ENCODE peak calls at places on chromosomes 6 and 20, in six cellular contexts. One of them, this sample, is unnamed.

GRCh38 chr6:118993803-118994231 is 58.9 kb upstream of the MCM9 start:
- DNase-seq in K562: no peak
- DNase-seq in HepG2: peak; percentile 5
- DNase-seq in GM12878: no peak
- DNase-seq in HEK293T: no peak
- DNase-seq in A549: no peak
- DNase-seq in this sample: no peak

GRCh38 chr20:48697845-48698491 is 129.8 kb downstream of the PREX1 start:
- DNase-seq in A549: peak; percentile 61
- DNase-seq in K562: peak; percentile 25
- DNase-seq in HEK293T: peak; percentile 30
- DNase-seq in HepG2: peak; percentile 87
- DNase-seq in GM12878: no peak
- DNase-seq in this sample: peak; percentile 64

GRCh38 chr6:147395158-147395557 is 113.3 kb upstream of the SAMD5 start:
- DNase-seq in GM12878: no peak
- DNase-seq in HEK293T: no peak
- DNase-seq in K562: no peak
- DNase-seq in A549: no peak
- DNase-seq in HepG2: no peak
- DNase-seq in this sample: peak; percentile 46

GRCh38 chr6:35343092-35343834 is 905 bp downstream of the PPARD start:
- DNase-seq in K562: no peak
- DNase-seq in A549: no peak
- DNase-seq in GM12878: no peak
- DNase-seq in HEK293T: no peak
- DNase-seq in HepG2: no peak
- DNase-seq in this sample: peak; percentile 32

GRCh38 chr6:128316258-128316952 is 204.0 kb downstream of the PTPRK start:
- DNase-seq in K562: no peak
- DNase-seq in GM12878: no peak
- DNase-seq in A549: no peak
- DNase-seq in HEK293T: no peak
- DNase-seq in HepG2: no peak
- DNase-seq in this sample: no peak

GRCh38 chr20:12984863-12985262 is 23.9 kb upstream of the SPTLC3 start:
- DNase-seq in K562: no peak
- DNase-seq in GM12878: no peak
- DNase-seq in HEK293T: no peak
- DNase-seq in HepG2: no peak
- DNase-seq in A549: no peak
- DNase-seq in this sample: no peak

GRCh38 chr20:38165089-38165965 is at the start of gene TGM2:
- DNase-seq in A549: peak; percentile 73
- DNase-seq in GM12878: peak; percentile 32
- DNase-seq in HepG2: peak; percentile 87
- DNase-seq in HEK293T: peak; percentile 84
- DNase-seq in K562: peak; percentile 96
- DNase-seq in this sample: peak; percentile 69

GRCh38 chr6:127606131-127606562 is 29.2 kb downstream of the C6orf58 start:
- DNase-seq in A549: peak; percentile 21
- DNase-seq in K562: no peak
- DNase-seq in HEK293T: peak; percentile 68
- DNase-seq in GM12878: no peak
- DNase-seq in HepG2: peak; percentile 44
- DNase-seq in this sample: peak; percentile 31

GRCh38 chr6:163249651-163250101 is 164.8 kb upstream of the QKI start:
- DNase-seq in GM12878: no peak
- DNase-seq in K562: no peak
- DNase-seq in HepG2: no peak
- DNase-seq in HEK293T: no peak
- DNase-seq in A549: no peak
- DNase-seq in this sample: no peak

GRCh38 chr20:37316116-37316774 is 26.8 kb downstream of the MANBAL start:
- DNase-seq in A549: no peak
- DNase-seq in HEK293T: no peak
- DNase-seq in HepG2: no peak
- DNase-seq in GM12878: no peak
- DNase-seq in K562: no peak
- DNase-seq in this sample: no peak

GRCh38 chr20:6709865-6710595 is 57.5 kb upstream of the BMP2 start:
- DNase-seq in A549: no peak
- DNase-seq in HEK293T: no peak
- DNase-seq in GM12878: no peak
- DNase-seq in HepG2: peak; percentile 24
- DNase-seq in K562: no peak
- DNase-seq in this sample: peak; percentile 54

GRCh38 chr6:53603381-53604121 is 58.6 kb upstream of the GCLC start:
- DNase-seq in A549: no peak
- DNase-seq in HEK293T: no peak
- DNase-seq in HepG2: no peak
- DNase-seq in GM12878: no peak
- DNase-seq in K562: no peak
- DNase-seq in this sample: peak; percentile 47

GRCh38 chr6:98463038-98463437 is 371.3 kb upstream of the POU3F2 start:
- DNase-seq in GM12878: no peak
- DNase-seq in A549: no peak
- DNase-seq in HEK293T: no peak
- DNase-seq in K562: no peak
- DNase-seq in HepG2: no peak
- DNase-seq in this sample: no peak

GRCh38 chr6:150773969-150774368 is 91.5 kb upstream of the MTHFD1L start:
- DNase-seq in HEK293T: no peak
- DNase-seq in HepG2: no peak
- DNase-seq in GM12878: no peak
- DNase-seq in A549: no peak
- DNase-seq in K562: no peak
- DNase-seq in this sample: no peak

GRCh38 chr6:137654365-137654981 is 160.3 kb upstream of the OLIG3 start:
- DNase-seq in HEK293T: no peak
- DNase-seq in K562: no peak
- DNase-seq in HepG2: no peak
- DNase-seq in GM12878: no peak
- DNase-seq in A549: no peak
- DNase-seq in this sample: no peak

GRCh38 chr20:46647469-46647868 is 3.8 kb downstream of the SLC13A3 start:
- DNase-seq in K562: no peak
- DNase-seq in HEK293T: no peak
- DNase-seq in HepG2: no peak
- DNase-seq in A549: no peak
- DNase-seq in GM12878: no peak
- DNase-seq in this sample: no peak

GRCh38 chr6:165448210-165448609 is 138.8 kb upstream of the C6orf118 start:
- DNase-seq in HEK293T: peak; percentile 38
- DNase-seq in K562: no peak
- DNase-seq in HepG2: no peak
- DNase-seq in A549: peak; percentile 3
- DNase-seq in GM12878: no peak
- DNase-seq in this sample: no peak
- TF ChIP-seq BHLHE40 in HEK293T: no peak
- TF ChIP-seq BHLHE40 in K562: no peak
- TF ChIP-seq BHLHE40 in HepG2: no peak
- TF ChIP-seq BHLHE40 in A549: no peak
- TF ChIP-seq BHLHE40 in GM12878: no peak
- TF ChIP-seq BHLHE40 in this sample: no peak

GRCh38 chr6:84274856-84275255 is 47.4 kb upstream of the CEP162 start:
- DNase-seq in K562: no peak
- DNase-seq in A549: no peak
- DNase-seq in GM12878: no peak
- DNase-seq in HepG2: no peak
- DNase-seq in HEK293T: no peak
- DNase-seq in this sample: no peak
- TF ChIP-seq BHLHE40 in K562: no peak
- TF ChIP-seq BHLHE40 in A549: no peak
- TF ChIP-seq BHLHE40 in GM12878: no peak
- TF ChIP-seq BHLHE40 in HepG2: no peak
- TF ChIP-seq BHLHE40 in HEK293T: no peak
- TF ChIP-seq BHLHE40 in this sample: no peak

DNA sequence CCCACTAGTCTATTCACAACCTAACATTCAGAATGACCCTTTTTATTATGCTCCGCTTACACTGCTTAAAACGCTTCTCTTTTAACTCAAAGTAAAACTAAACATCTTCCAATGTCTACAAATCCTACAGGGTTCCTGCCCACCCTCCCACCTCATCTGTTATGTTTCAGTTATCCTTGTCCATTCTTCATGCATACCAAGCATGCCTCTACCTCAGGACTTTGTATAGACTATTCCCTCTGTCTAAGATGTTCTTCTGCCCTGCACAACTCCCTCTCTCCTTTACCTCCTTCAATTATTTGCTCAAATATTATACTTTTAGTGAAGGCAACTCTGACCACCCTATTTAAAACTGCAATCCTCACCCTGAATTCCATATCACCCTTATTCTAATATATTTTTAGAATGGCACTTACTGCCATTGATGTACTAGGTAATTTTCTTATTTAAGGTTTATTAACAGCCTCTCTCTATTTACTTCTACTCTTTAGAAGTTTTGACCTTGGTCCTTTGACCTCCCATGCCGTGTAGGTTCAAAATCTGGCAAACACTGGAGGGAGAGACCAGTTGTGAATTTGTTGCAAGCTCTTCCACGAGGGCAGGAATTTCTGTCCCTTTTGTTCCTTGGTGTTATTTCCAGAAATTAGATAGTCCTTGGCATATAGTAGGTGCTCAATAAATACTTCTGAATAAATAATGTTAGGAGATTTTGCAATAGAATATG is 111.8 kb downstream of the CHD6 start:
- DNase-seq in A549: no peak
- DNase-seq in HEK293T: no peak
- DNase-seq in GM12878: no peak
- DNase-seq in HepG2: peak; percentile 45
- DNase-seq in K562: no peak
- DNase-seq in this sample: no peak
- TF ChIP-seq BHLHE40 in A549: no peak
- TF ChIP-seq BHLHE40 in HEK293T: no peak
- TF ChIP-seq BHLHE40 in GM12878: no peak
- TF ChIP-seq BHLHE40 in HepG2: no peak
- TF ChIP-seq BHLHE40 in K562: no peak
- TF ChIP-seq BHLHE40 in this sample: no peak

GRCh38 chr20:19552144-19552895 is 205.7 kb upstream of the RIN2 start:
- DNase-seq in K562: no peak
- DNase-seq in A549: peak; percentile 19
- DNase-seq in HepG2: peak; percentile 12
- DNase-seq in HEK293T: peak; percentile 14
- DNase-seq in GM12878: no peak
- DNase-seq in this sample: peak; percentile 3
- TF ChIP-seq BHLHE40 in K562: no peak
- TF ChIP-seq BHLHE40 in A549: no peak
- TF ChIP-seq BHLHE40 in HepG2: no peak
- TF ChIP-seq BHLHE40 in HEK293T: no peak
- TF ChIP-seq BHLHE40 in GM12878: no peak
- TF ChIP-seq BHLHE40 in this sample: no peak

DNA sequence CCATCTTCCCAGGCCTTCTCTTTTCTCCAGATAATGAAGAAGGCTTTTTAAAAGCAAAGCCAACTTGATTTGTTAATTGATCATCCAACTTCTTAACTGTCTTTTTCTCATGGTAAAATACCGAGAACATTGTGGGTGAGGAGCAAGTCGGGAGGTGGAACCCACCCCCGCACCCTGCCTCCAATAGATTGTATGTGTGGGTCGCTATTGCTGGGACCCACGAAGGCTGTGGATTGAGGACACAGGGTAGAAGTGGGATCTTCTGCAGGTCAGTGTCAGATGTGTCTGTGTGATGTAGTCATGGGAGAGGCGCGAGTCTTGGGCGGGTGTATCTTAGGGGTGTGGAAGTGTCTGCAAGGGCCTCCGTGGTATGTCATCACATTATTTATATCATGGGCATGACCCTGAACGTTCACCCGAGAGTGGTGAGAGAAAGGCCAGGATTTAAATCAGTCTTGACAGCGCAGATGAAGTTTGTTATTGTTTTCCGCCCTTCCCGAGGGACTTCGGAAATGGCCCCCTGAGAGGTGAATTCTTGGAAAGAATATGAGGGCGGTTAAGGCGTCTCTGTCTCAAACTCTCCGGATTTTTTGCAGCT is 505 bp upstream of the PAQR8 start:
- DNase-seq in A549: no peak
- DNase-seq in HepG2: no peak
- DNase-seq in GM12878: no peak
- DNase-seq in HEK293T: peak; percentile 15
- DNase-seq in K562: peak; percentile 31
- DNase-seq in this sample: peak; percentile 4
- TF ChIP-seq BHLHE40 in A549: no peak
- TF ChIP-seq BHLHE40 in HepG2: no peak
- TF ChIP-seq BHLHE40 in GM12878: no peak
- TF ChIP-seq BHLHE40 in HEK293T: no peak
- TF ChIP-seq BHLHE40 in K562: no peak
- TF ChIP-seq BHLHE40 in this sample: no peak

DNA sequence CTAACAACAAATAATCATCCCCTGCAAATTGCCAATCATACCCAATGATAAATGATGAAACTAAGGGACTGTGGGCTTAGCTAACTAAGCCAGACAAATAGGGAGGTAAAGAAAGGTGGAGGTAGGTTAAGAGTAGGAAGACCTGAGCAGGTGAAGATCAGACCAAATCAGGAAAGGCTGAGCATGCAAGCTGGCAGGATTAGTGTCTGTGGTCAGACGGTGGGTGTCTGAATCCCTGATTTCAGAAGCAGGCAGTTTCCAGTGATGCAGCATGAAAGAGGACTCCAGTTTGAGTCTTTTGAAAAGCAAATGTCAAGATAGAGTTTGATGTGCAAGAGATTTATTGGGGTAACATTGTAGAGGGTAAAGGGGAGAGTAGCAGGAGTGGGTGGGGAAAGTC is 181.4 kb upstream of the MYLIP start:
- DNase-seq in A549: no peak
- DNase-seq in K562: no peak
- DNase-seq in HEK293T: no peak
- DNase-seq in HepG2: no peak
- DNase-seq in GM12878: no peak
- DNase-seq in this sample: no peak
- TF ChIP-seq BHLHE40 in A549: no peak
- TF ChIP-seq BHLHE40 in K562: no peak
- TF ChIP-seq BHLHE40 in HEK293T: no peak
- TF ChIP-seq BHLHE40 in HepG2: no peak
- TF ChIP-seq BHLHE40 in GM12878: no peak
- TF ChIP-seq BHLHE40 in this sample: no peak

This sample was measured in IMR-90.